ENCODE peak calls at places on chromosomes 7 and 10, in seven cellular contexts. One of them, this sample, is unnamed.
A peak's percentile ranks its signal among the peaks of the same experiment; 100 is the strongest.

GRCh38 chr10:98357208-98357836 is 57.7 kb downstream of the PYROXD2 start:
- DNase-seq in psoas muscle: no peak
- DNase-seq in uterus: no peak
- DNase-seq in thoracic aorta: no peak
- DNase-seq in prostate gland: no peak
- DNase-seq in bronchial epithelial cell: no peak
- DNase-seq in MM.1S: no peak
- DNase-seq in this sample: no peak

GRCh38 chr7:100683659-100684533 is 10.2 kb downstream of the GIGYF1 start:
- DNase-seq in psoas muscle: no peak
- DNase-seq in uterus: no peak
- DNase-seq in thoracic aorta: no peak
- DNase-seq in prostate gland: no peak
- DNase-seq in bronchial epithelial cell: no peak
- DNase-seq in MM.1S: no peak
- DNase-seq in this sample: no peak

GRCh38 chr7:43456200-43456599 is 126.7 kb upstream of the STK17A start:
- DNase-seq in psoas muscle: no peak
- DNase-seq in uterus: no peak
- DNase-seq in thoracic aorta: no peak
- DNase-seq in prostate gland: no peak
- DNase-seq in bronchial epithelial cell: no peak
- DNase-seq in MM.1S: no peak
- DNase-seq in this sample: no peak

GRCh38 chr10:102509387-102509786 is 5.6 kb downstream of the SUFU start:
- DNase-seq in psoas muscle: no peak
- DNase-seq in uterus: no peak
- DNase-seq in thoracic aorta: no peak
- DNase-seq in prostate gland: peak; percentile 28
- DNase-seq in bronchial epithelial cell: peak; percentile 77
- DNase-seq in MM.1S: no peak
- DNase-seq in this sample: no peak

GRCh38 chr10:35942052-35942451 is 300.0 kb upstream of the FZD8 start:
- DNase-seq in psoas muscle: no peak
- DNase-seq in uterus: no peak
- DNase-seq in thoracic aorta: no peak
- DNase-seq in prostate gland: no peak
- DNase-seq in bronchial epithelial cell: no peak
- DNase-seq in MM.1S: no peak
- DNase-seq in this sample: no peak

GRCh38 chr7:22435105-22435504 is 64.9 kb downstream of the STEAP1B start:
- DNase-seq in psoas muscle: no peak
- DNase-seq in uterus: no peak
- DNase-seq in thoracic aorta: no peak
- DNase-seq in prostate gland: no peak
- DNase-seq in bronchial epithelial cell: no peak
- DNase-seq in MM.1S: peak; percentile 82
- DNase-seq in this sample: peak; percentile 78

GRCh38 chr10:121598261-121599249 is at the start of gene FGFR2:
- DNase-seq in psoas muscle: peak; percentile 76
- DNase-seq in uterus: peak; percentile 85
- DNase-seq in thoracic aorta: no peak
- DNase-seq in prostate gland: peak; percentile 87
- DNase-seq in bronchial epithelial cell: no peak
- DNase-seq in MM.1S: peak; percentile 61
- DNase-seq in this sample: peak; percentile 22

GRCh38 chr7:74441801-74442200 is 11.9 kb upstream of the GTF2IRD1 start:
- DNase-seq in psoas muscle: no peak
- DNase-seq in uterus: no peak
- DNase-seq in thoracic aorta: no peak
- DNase-seq in prostate gland: no peak
- DNase-seq in bronchial epithelial cell: no peak
- DNase-seq in MM.1S: no peak
- DNase-seq in this sample: no peak

GRCh38 chr7:119482209-119482608 is 790.8 kb upstream of the KCND2 start:
- DNase-seq in psoas muscle: no peak
- DNase-seq in uterus: no peak
- DNase-seq in thoracic aorta: no peak
- DNase-seq in prostate gland: no peak
- DNase-seq in bronchial epithelial cell: peak; percentile 23
- DNase-seq in MM.1S: peak; percentile 93
- DNase-seq in this sample: peak; percentile 70

GRCh38 chr10:28375399-28376354 is 72.8 kb upstream of the MPP7 start:
- DNase-seq in psoas muscle: no peak
- DNase-seq in uterus: peak; percentile 24
- DNase-seq in thoracic aorta: no peak
- DNase-seq in prostate gland: peak; percentile 44
- DNase-seq in bronchial epithelial cell: peak; percentile 94
- DNase-seq in MM.1S: no peak
- DNase-seq in this sample: no peak

GRCh38 chr10:6180480-6181110 is 22.1 kb upstream of the PFKFB3 start:
- DNase-seq in psoas muscle: no peak
- DNase-seq in uterus: no peak
- DNase-seq in thoracic aorta: no peak
- DNase-seq in prostate gland: no peak
- DNase-seq in bronchial epithelial cell: no peak
- DNase-seq in MM.1S: no peak
- DNase-seq in this sample: no peak

GRCh38 chr7:70676243-70676642 is 455.7 kb upstream of the GALNT17 start:
- DNase-seq in psoas muscle: no peak
- DNase-seq in uterus: no peak
- DNase-seq in thoracic aorta: no peak
- DNase-seq in prostate gland: no peak
- DNase-seq in bronchial epithelial cell: no peak
- DNase-seq in MM.1S: no peak
- DNase-seq in this sample: no peak

GRCh38 chr7:39623312-39624201 is at the start of gene RALA:
- DNase-seq in psoas muscle: peak; percentile 97
- DNase-seq in uterus: peak; percentile 94
- DNase-seq in thoracic aorta: peak; percentile 58
- DNase-seq in prostate gland: peak; percentile 91
- DNase-seq in bronchial epithelial cell: peak; percentile 77
- DNase-seq in MM.1S: peak; percentile 88
- DNase-seq in this sample: peak; percentile 95

GRCh38 chr7:101555269-101555920 is 73.7 kb downstream of the MYL10 start:
- DNase-seq in psoas muscle: no peak
- DNase-seq in uterus: no peak
- DNase-seq in thoracic aorta: no peak
- DNase-seq in prostate gland: no peak
- DNase-seq in bronchial epithelial cell: no peak
- DNase-seq in MM.1S: no peak
- DNase-seq in this sample: no peak

GRCh38 chr10:17001297-17001744 is 128.3 kb downstream of the CUBN start:
- DNase-seq in psoas muscle: peak; percentile 78
- DNase-seq in uterus: peak; percentile 52
- DNase-seq in thoracic aorta: no peak
- DNase-seq in prostate gland: no peak
- DNase-seq in bronchial epithelial cell: peak; percentile 45
- DNase-seq in MM.1S: no peak
- DNase-seq in this sample: no peak

GRCh38 chr10:126640391-126640790 is 30.1 kb downstream of the C10orf90 start:
- DNase-seq in psoas muscle: no peak
- DNase-seq in uterus: no peak
- DNase-seq in thoracic aorta: no peak
- DNase-seq in prostate gland: no peak
- DNase-seq in bronchial epithelial cell: peak; percentile 82
- DNase-seq in MM.1S: no peak
- DNase-seq in this sample: no peak

GRCh38 chr7:85730016-85730415 is 543.2 kb upstream of the SEMA3D start:
- DNase-seq in psoas muscle: no peak
- DNase-seq in uterus: no peak
- DNase-seq in thoracic aorta: no peak
- DNase-seq in prostate gland: no peak
- DNase-seq in bronchial epithelial cell: no peak
- DNase-seq in MM.1S: no peak
- DNase-seq in this sample: no peak

GRCh38 chr7:121797283-121798037 is 75.5 kb upstream of the PTPRZ1 start:
- DNase-seq in psoas muscle: no peak
- DNase-seq in uterus: no peak
- DNase-seq in thoracic aorta: no peak
- DNase-seq in prostate gland: no peak
- DNase-seq in bronchial epithelial cell: peak; percentile 80
- DNase-seq in MM.1S: peak; percentile 31
- DNase-seq in this sample: no peak

GRCh38 chr7:102089175-102090098 is 197.2 kb upstream of the SH2B2 start:
- DNase-seq in psoas muscle: no peak
- DNase-seq in uterus: no peak
- DNase-seq in thoracic aorta: no peak
- DNase-seq in prostate gland: no peak
- DNase-seq in bronchial epithelial cell: no peak
- DNase-seq in MM.1S: no peak
- DNase-seq in this sample: no peak

GRCh38 chr7:47461161-47461560 is 120.8 kb downstream of the TNS3 start:
- DNase-seq in psoas muscle: peak; percentile 72
- DNase-seq in uterus: peak; percentile 69
- DNase-seq in thoracic aorta: no peak
- DNase-seq in prostate gland: no peak
- DNase-seq in bronchial epithelial cell: no peak
- DNase-seq in MM.1S: no peak
- DNase-seq in this sample: no peak
- H3K4me3 ChIP-seq in psoas muscle: no peak overlapping the region
- H3K4me3 ChIP-seq in uterus: no peak overlapping the region
- H3K4me3 ChIP-seq in thoracic aorta: no peak overlapping the region
- H3K4me3 ChIP-seq in prostate gland: no peak overlapping the region
- H3K4me3 ChIP-seq in bronchial epithelial cell: no peak overlapping the region
- H3K4me3 ChIP-seq in MM.1S: no peak overlapping the region
- H3K4me3 ChIP-seq in this sample: no peak overlapping the region

GRCh38 chr10:100370976-100371706 is 24.1 kb downstream of the SCD start:
- DNase-seq in psoas muscle: peak; percentile 83
- DNase-seq in uterus: peak; percentile 28
- DNase-seq in thoracic aorta: peak; percentile 26
- DNase-seq in prostate gland: peak; percentile 71
- DNase-seq in bronchial epithelial cell: peak; percentile 85
- DNase-seq in MM.1S: peak; percentile 34
- DNase-seq in this sample: peak; percentile 30
- H3K4me3 ChIP-seq in psoas muscle: peak overlapping the region; percentile 13
- H3K4me3 ChIP-seq in uterus: no peak overlapping the region
- H3K4me3 ChIP-seq in thoracic aorta: peak overlapping the region; percentile 27
- H3K4me3 ChIP-seq in prostate gland: no peak overlapping the region
- H3K4me3 ChIP-seq in bronchial epithelial cell: no peak overlapping the region
- H3K4me3 ChIP-seq in MM.1S: peak overlapping the region; percentile 40
- H3K4me3 ChIP-seq in this sample: no peak overlapping the region

GRCh38 chr10:73576890-73577591 is 14.1 kb downstream of the USP54 start:
- DNase-seq in psoas muscle: no peak
- DNase-seq in uterus: no peak
- DNase-seq in thoracic aorta: no peak
- DNase-seq in prostate gland: no peak
- DNase-seq in bronchial epithelial cell: peak; percentile 38
- DNase-seq in MM.1S: no peak
- DNase-seq in this sample: no peak

GRCh38 chr10:73581912-73582311 is 9.2 kb downstream of the USP54 start:
- DNase-seq in psoas muscle: no peak
- DNase-seq in uterus: no peak
- DNase-seq in thoracic aorta: no peak
- DNase-seq in prostate gland: no peak
- DNase-seq in bronchial epithelial cell: no peak
- DNase-seq in MM.1S: no peak
- DNase-seq in this sample: no peak

GRCh38 chr10:73576178-73576889 is 14.8 kb downstream of the USP54 start:
- DNase-seq in psoas muscle: no peak
- DNase-seq in uterus: peak; percentile 32
- DNase-seq in thoracic aorta: peak; percentile 36
- DNase-seq in prostate gland: peak; percentile 76
- DNase-seq in bronchial epithelial cell: peak; percentile 73
- DNase-seq in MM.1S: no peak
- DNase-seq in this sample: peak; percentile 21

GRCh38 chr10:73577788-73578187 is 13.4 kb downstream of the USP54 start:
- DNase-seq in psoas muscle: peak; percentile 83
- DNase-seq in uterus: peak; percentile 67
- DNase-seq in thoracic aorta: peak; percentile 66
- DNase-seq in prostate gland: peak; percentile 91
- DNase-seq in bronchial epithelial cell: peak; percentile 77
- DNase-seq in MM.1S: no peak
- DNase-seq in this sample: no peak
- H3K4me3 ChIP-seq in psoas muscle: peak overlapping the region; percentile 70
- H3K4me3 ChIP-seq in uterus: no peak overlapping the region
- H3K4me3 ChIP-seq in thoracic aorta: no peak overlapping the region
- H3K4me3 ChIP-seq in prostate gland: no peak overlapping the region
- H3K4me3 ChIP-seq in bronchial epithelial cell: no peak overlapping the region
- H3K4me3 ChIP-seq in MM.1S: no peak overlapping the region
- H3K4me3 ChIP-seq in this sample: no peak overlapping the region

GRCh38 chr7:105797652-105798051 is 78.7 kb downstream of the ATXN7L1 start:
- DNase-seq in psoas muscle: no peak
- DNase-seq in uterus: no peak
- DNase-seq in thoracic aorta: no peak
- DNase-seq in prostate gland: no peak
- DNase-seq in bronchial epithelial cell: no peak
- DNase-seq in MM.1S: no peak
- DNase-seq in this sample: no peak

GRCh38 chr7:105791926-105792325 is 84.5 kb downstream of the ATXN7L1 start:
- DNase-seq in psoas muscle: no peak
- DNase-seq in uterus: no peak
- DNase-seq in thoracic aorta: no peak
- DNase-seq in prostate gland: no peak
- DNase-seq in bronchial epithelial cell: peak; percentile 71
- DNase-seq in MM.1S: no peak
- DNase-seq in this sample: no peak

GRCh38 chr7:105796365-105796764 is 80.0 kb downstream of the ATXN7L1 start:
- DNase-seq in psoas muscle: no peak
- DNase-seq in uterus: no peak
- DNase-seq in thoracic aorta: no peak
- DNase-seq in prostate gland: no peak
- DNase-seq in bronchial epithelial cell: no peak
- DNase-seq in MM.1S: no peak
- DNase-seq in this sample: no peak

GRCh38 chr7:105792488-105793370 is 83.7 kb downstream of the ATXN7L1 start:
- DNase-seq in psoas muscle: no peak
- DNase-seq in uterus: no peak
- DNase-seq in thoracic aorta: no peak
- DNase-seq in prostate gland: no peak
- DNase-seq in bronchial epithelial cell: no peak
- DNase-seq in MM.1S: no peak
- DNase-seq in this sample: no peak

DNA sequence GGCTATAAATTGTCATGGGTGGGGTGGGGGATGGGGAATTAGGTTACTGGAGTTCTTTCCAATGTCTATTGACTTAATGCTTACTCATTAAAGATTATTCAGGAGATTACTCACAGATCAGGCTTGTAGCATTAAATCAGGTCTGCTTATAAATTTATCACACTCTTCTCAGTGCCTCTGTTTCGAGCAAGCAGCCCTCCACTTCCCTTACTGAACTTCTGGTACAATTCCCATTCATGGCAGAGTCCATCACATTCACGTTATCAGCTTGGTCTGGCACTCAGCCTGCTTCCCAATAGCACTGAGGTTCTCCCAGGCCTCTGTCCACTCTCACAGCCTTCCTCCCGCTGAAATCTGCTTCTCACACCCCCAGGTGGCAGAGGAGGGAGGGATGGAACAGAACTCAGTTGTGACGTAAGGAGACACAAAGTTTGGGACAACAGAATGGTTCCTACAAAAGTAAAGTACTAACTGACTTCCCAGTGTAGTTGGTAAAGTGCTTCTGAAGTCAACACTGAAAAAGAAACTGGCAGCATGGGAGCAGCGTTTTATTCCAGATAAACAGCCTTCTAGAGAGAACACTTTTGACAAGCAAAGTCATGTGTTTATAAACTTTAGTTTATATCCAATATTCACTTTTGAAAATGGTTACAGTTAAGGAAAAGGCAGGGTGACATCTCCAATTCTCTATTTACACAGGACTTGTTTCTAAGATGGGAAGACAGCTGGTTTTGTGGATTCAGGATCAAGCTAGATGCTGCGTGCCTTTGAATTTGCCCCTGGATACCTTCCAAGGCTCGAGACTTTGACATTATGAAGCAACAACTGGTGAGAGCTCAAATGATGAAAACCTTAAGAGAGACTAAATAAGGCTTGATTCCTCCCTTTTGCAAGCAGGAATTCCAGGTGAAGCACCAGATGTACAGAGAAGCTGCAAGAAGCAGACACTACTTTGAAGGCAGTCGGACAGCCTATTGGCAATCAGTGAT is 81.4 kb downstream of the ATXN7L1 start:
- DNase-seq in psoas muscle: no peak
- DNase-seq in uterus: peak; percentile 42
- DNase-seq in thoracic aorta: no peak
- DNase-seq in prostate gland: no peak
- DNase-seq in bronchial epithelial cell: peak; percentile 89
- DNase-seq in MM.1S: no peak
- DNase-seq in this sample: no peak
- H3K4me3 ChIP-seq in psoas muscle: no peak overlapping the region
- H3K4me3 ChIP-seq in uterus: no peak overlapping the region
- H3K4me3 ChIP-seq in thoracic aorta: no peak overlapping the region
- H3K4me3 ChIP-seq in prostate gland: no peak overlapping the region
- H3K4me3 ChIP-seq in bronchial epithelial cell: no peak overlapping the region
- H3K4me3 ChIP-seq in MM.1S: no peak overlapping the region
- H3K4me3 ChIP-seq in this sample: no peak overlapping the region